ENCODE peak calls at places on chromosome 22, in nine cellular contexts. Z is stimulated activated CD8-positive, alpha-beta memory T cell treated with anti-CD3 and anti-CD28 coated beads, Interleukin-4, amount 100 ng/mL, for 4 hours; G is NCI-H460; I is GM12891; X is OCI-LY7; D is NCI-H1694 treated with DMSO at 0.1 percent for 48 hours; C is stimulated activated CD4-positive, alpha-beta T cell treated with anti-CD3 and anti-CD28 coated beads, Interleukin-2, amount 100 ng/mL, for 48 hours; L is progenitor cell of endocrine pancreas; Q is HCT116. K is an unnamed sample.

GRCh38 chr22:25567305-25567704 is 2.8 kb downstream of the GRK3 start:
- DNase-seq in Z (no peak), G (no peak), I (no peak), X (peak; percentile 46), D (peak; percentile 28), C (no peak), L (no peak), Q (no peak), K (no peak)

GRCh38 chr22:46267431-46268279 is at the start of gene TTC38:
- DNase-seq in Z (no peak), G (peak; percentile 70), I (peak; percentile 90), X (no peak), D (peak; percentile 13), C (peak; percentile 34), L (peak; percentile 64), Q (peak; percentile 75), K (peak; percentile 40)

GRCh38 chr22:29167032-29167911 is 38.4 kb upstream of the EMID1 start:
- DNase-seq in Z (no peak), G (no peak), I (peak; percentile 78), X (peak; percentile 55), D (no peak), C (peak; percentile 48), L (no peak), Q (no peak), K (no peak)

GRCh38 chr22:17920145-17920605 is 104.2 kb downstream of the MICAL3 start:
- DNase-seq in Z (no peak), G (no peak), I (no peak), X (no peak), D (no peak), C (no peak), L (no peak), Q (no peak), K (no peak)

GRCh38 chr22:38192475-38192863 is 9.3 kb upstream of the MAFF start:
- DNase-seq in Z (no peak), G (no peak), I (no peak), X (no peak), D (no peak), C (no peak), L (no peak), Q (no peak), K (no peak)

GRCh38 chr22:31150615-31151014 is 9.4 kb upstream of the RNF185 start:
- DNase-seq in Z (no peak), G (no peak), I (no peak), X (no peak), D (no peak), C (no peak), L (no peak), Q (no peak), K (no peak)

GRCh38 chr22:30910358-30910757 is 58.2 kb downstream of the MORC2 start:
- DNase-seq in Z (no peak), G (no peak), I (no peak), X (no peak), D (no peak), C (no peak), L (no peak), Q (no peak), K (no peak)

GRCh38 chr22:40803292-40803691 is 15.9 kb downstream of the SLC25A17 start:
- DNase-seq in Z (no peak), G (no peak), I (no peak), X (no peak), D (no peak), C (no peak), L (no peak), Q (no peak), K (no peak)

GRCh38 chr22:37248251-37248650 is 4.2 kb upstream of the RAC2 start:
- DNase-seq in Z (no peak), G (no peak), I (no peak), X (no peak), D (no peak), C (no peak), L (no peak), Q (no peak), K (peak; percentile 69)

GRCh38 chr22:44261164-44261860 is 51.4 kb downstream of the SHISAL1 start:
- DNase-seq in Z (no peak), G (no peak), I (no peak), X (no peak), D (no peak), C (no peak), L (no peak), Q (no peak), K (no peak)

GRCh38 chr22:40525250-40525884 is 111.2 kb downstream of the MRTFA start:
- DNase-seq in Z (peak; percentile 42), G (no peak), I (no peak), X (peak; percentile 72), D (no peak), C (peak; percentile 71), L (no peak), Q (no peak), K (no peak)

GRCh38 chr22:48940266-48940987 is 887.2 kb downstream of the BRD1 start:
- DNase-seq in Z (no peak), G (no peak), I (no peak), X (no peak), D (no peak), C (no peak), L (no peak), Q (no peak), K (no peak)

GRCh38 chr22:28915969-28916368 is 32.6 kb downstream of the ZNRF3 start:
- DNase-seq in Z (no peak), G (no peak), I (no peak), X (no peak), D (no peak), C (no peak), L (no peak), Q (no peak), K (no peak)

GRCh38 chr22:25774575-25775026 is 32.6 kb downstream of the MYO18B start:
- DNase-seq in Z (no peak), G (no peak), I (peak; percentile 42), X (peak; percentile 22), D (no peak), C (no peak), L (peak; percentile 58), Q (no peak), K (no peak)

GRCh38 chr22:44638966-44639739 is 62.9 kb upstream of the PRR5 start:
- DNase-seq in Z (no peak), G (no peak), I (no peak), X (no peak), D (no peak), C (no peak), L (no peak), Q (no peak), K (no peak)

GRCh38 chr22:36770116-36770945 is 5.6 kb downstream of the IFT27 start:
- DNase-seq in Z (no peak), G (no peak), I (no peak), X (no peak), D (no peak), C (no peak), L (no peak), Q (no peak), K (no peak)

GRCh38 chr22:49951001-49951677 is 9.4 kb upstream of the PIM3 start:
- DNase-seq in Z (no peak), G (no peak), I (no peak), X (no peak), D (no peak), C (no peak), L (no peak), Q (no peak), K (no peak)

GRCh38 chr22:31950226-31950625 is 5.9 kb downstream of the YWHAH start:
- DNase-seq in Z (no peak), G (no peak), I (no peak), X (no peak), D (no peak), C (no peak), L (no peak), Q (no peak), K (no peak)

GRCh38 chr22:23098718-23099524 is 28.6 kb downstream of the GNAZ start:
- DNase-seq in Z (no peak), G (no peak), I (no peak), X (no peak), D (no peak), C (no peak), L (no peak), Q (no peak), K (no peak)

GRCh38 chr22:47376901-47377520 is 614.6 kb downstream of the TBC1D22A start:
- DNase-seq in Z (no peak), G (no peak), I (no peak), X (no peak), D (no peak), C (no peak), L (no peak), Q (no peak), K (no peak)

GRCh38 chr22:40797427-40797826 is 21.7 kb downstream of the SLC25A17 start:
- DNase-seq in Z (no peak), G (no peak), I (no peak), X (no peak), D (no peak), C (no peak), L (no peak), Q (no peak), K (no peak)

GRCh38 chr22:47778160-47778658 is 1015.8 kb downstream of the TBC1D22A start:
- DNase-seq in Z (no peak), G (no peak), I (no peak), X (no peak), D (no peak), C (no peak), L (no peak), Q (no peak), K (no peak)

GRCh38 chr22:48664586-48664985 is 1163.1 kb downstream of the BRD1 start:
- DNase-seq in Z (no peak), G (no peak), I (no peak), X (no peak), D (no peak), C (no peak), L (no peak), Q (no peak), K (no peak)

GRCh38 chr22:20434773-20435172 is 2.9 kb downstream of the SCARF2 start:
- DNase-seq in Z (no peak), G (no peak), I (no peak), X (no peak), D (no peak), C (no peak), L (no peak), Q (no peak), K (no peak)

GRCh38 chr22:50672041-50672440 is 582 bp upstream of the SHANK3 start:
- DNase-seq in Z (no peak), G (no peak), I (no peak), X (no peak), D (no peak), C (no peak), L (no peak), Q (no peak), K (no peak)

GRCh38 chr22:36773935-36774334 is 2.0 kb downstream of the IFT27 start:
- DNase-seq in Z (no peak), G (peak; percentile 43), I (no peak), X (peak; percentile 31), D (no peak), C (no peak), L (no peak), Q (no peak), K (no peak)

GRCh38 chr22:43173976-43174720 is 12.8 kb downstream of the TTLL12 start:
- DNase-seq in Z (no peak), G (no peak), I (no peak), X (no peak), D (no peak), C (no peak), L (no peak), Q (no peak), K (no peak)

GRCh38 chr22:25380141-25380747 is 160.8 kb downstream of the CRYBB2 start:
- DNase-seq in Z (no peak), G (no peak), I (no peak), X (no peak), D (no peak), C (no peak), L (no peak), Q (no peak), K (no peak)

GRCh38 chr22:38177926-38178604 is 3.6 kb downstream of the PLA2G6 start:
- DNase-seq in Z (no peak), G (no peak), I (no peak), X (no peak), D (no peak), C (no peak), L (no peak), Q (peak; percentile 82), K (no peak)

GRCh38 chr22:40116496-40117200 is 61.1 kb upstream of the TNRC6B start:
- DNase-seq in Z (no peak), G (no peak), I (no peak), X (no peak), D (no peak), C (no peak), L (no peak), Q (no peak), K (no peak)

GRCh38 chr22:34886812-34887211 is 179.1 kb upstream of the ISX start:
- DNase-seq in Z (no peak), G (no peak), I (no peak), X (no peak), D (no peak), C (no peak), L (no peak), Q (no peak), K (no peak)

K was measured in keratinocyte.